ENCODE peak calls at places on chromosomes 7 and 10, in four cellular contexts. L is A549, V is K562, J is GM12878. R is an unnamed sample.

GRCh38 chr10:124648738-124649137 is 95.4 kb downstream of the FAM53B start:
- DNase-seq in J (peak), V (peak), L (no peak), R (peak)

GRCh38 chr7:142557971-142558582 is 191.2 kb upstream of the PRSS1 start:
- DNase-seq in L (peak), V (peak), J (no peak), R (peak)

GRCh38 chr10:43863859-43864591 is 215.3 kb upstream of the ZNF32 start:
- DNase-seq in V (no peak), J (no peak), L (peak), R (peak)

GRCh38 chr7:3107228-3107763 is 63.6 kb upstream of the CARD11 start:
- DNase-seq in L (no peak), V (no peak), J (no peak), R (no peak)

GRCh38 chr10:91249700-91250099 is 29.2 kb downstream of the PCGF5 start:
- DNase-seq in J (no peak), V (no peak), L (no peak), R (no peak)

GRCh38 chr10:94451883-94452519 is 49.7 kb downstream of the TBC1D12 start:
- DNase-seq in J (no peak), V (no peak), L (no peak), R (no peak)

GRCh38 chr7:68031180-68031943 is 1034.7 kb downstream of the TYW1 start:
- DNase-seq in V (no peak), L (no peak), J (no peak), R (no peak)

GRCh38 chr10:90051053-90051452 is 349.7 kb downstream of the KIF20B start:
- DNase-seq in L (no peak), J (no peak), V (no peak), R (no peak)

GRCh38 chr10:75408911-75409885 is 7.6 kb upstream of the ZNF503 start:
- DNase-seq in J (no peak), L (peak), V (peak), R (no peak)

GRCh38 chr10:9858816-9859215 is 1158.9 kb upstream of the CELF2 start:
- DNase-seq in L (no peak), J (no peak), V (no peak), R (peak)

GRCh38 chr7:94949532-94949931 is 42.1 kb downstream of the PPP1R9A start:
- DNase-seq in V (no peak), L (no peak), J (no peak), R (no peak)

GRCh38 chr10:77837248-77837924 is 89.2 kb downstream of the DLG5 start:
- DNase-seq in J (peak), L (peak), V (peak), R (peak)

GRCh38 chr7:20237464-20238267 is 20.5 kb upstream of the MACC1 start:
- DNase-seq in L (no peak), V (no peak), J (no peak), R (no peak)

GRCh38 chr10:60006046-60006445 is 99.7 kb upstream of the CCDC6 start:
- DNase-seq in V (no peak), J (no peak), L (no peak), R (no peak)

GRCh38 chr7:135879238-135879637 is 97.9 kb downstream of the MTPN start:
- DNase-seq in V (no peak), J (no peak), L (peak), R (peak)

DNA sequence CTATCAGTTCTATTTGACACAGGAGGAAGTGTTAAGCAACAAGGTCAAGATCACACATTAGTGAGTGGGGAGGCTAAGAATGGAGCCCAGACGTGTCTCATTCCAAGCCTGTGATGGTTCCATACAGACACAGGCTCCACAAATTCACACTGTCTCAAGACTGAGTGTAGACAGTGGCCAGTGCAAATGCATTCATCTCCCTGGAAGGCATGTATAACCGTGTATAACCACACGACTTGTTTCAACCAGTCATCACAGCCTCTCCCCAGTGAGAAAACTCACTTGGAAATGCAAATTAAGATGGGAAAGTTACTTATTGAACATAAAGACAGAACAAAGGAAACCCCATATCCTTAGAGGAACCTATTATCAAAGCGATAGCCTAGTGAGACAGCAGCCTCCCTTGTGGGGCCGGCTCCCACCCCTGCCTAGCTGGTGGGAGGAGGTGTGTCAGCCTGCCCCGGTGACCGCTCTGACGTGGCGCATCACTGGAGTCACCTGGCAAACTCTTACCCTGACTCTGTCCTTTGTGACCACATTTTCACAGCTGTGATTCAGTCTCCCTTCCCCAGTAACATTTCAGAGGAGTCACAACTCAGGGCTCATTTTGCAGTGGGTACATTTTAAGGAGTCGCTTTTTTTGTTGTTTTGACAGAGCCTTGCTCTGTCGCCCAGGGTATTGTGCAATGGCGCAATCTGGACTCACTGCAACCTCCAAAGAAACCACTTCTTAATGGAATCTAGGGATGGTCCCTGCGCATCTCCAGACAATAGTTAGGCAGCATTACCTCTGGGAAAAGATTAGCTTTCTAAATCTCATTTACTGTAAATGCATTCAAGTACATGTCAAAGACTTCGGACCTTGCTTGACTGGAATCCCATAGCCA is 126.6 kb upstream of the PARD3 start:
- DNase-seq in V (no peak), L (no peak), J (no peak), R (peak)
- TF ChIP-seq RCOR1 in V (no peak), L (no peak), J (no peak), R (no peak)

GRCh38 chr7:92461027-92462003 is 14.0 kb downstream of the GATAD1 start:
- DNase-seq in J (no peak), V (peak), L (peak), R (peak)
- TF ChIP-seq BHLHE40 in J (no peak), V (no peak), L (no peak), R (no peak)

GRCh38 chr7:1913290-1914282 is 243.5 kb downstream of the ELFN1 start:
- DNase-seq in L (no peak), V (no peak), J (no peak), R (no peak)

GRCh38 chr7:1910827-1911226 is 240.8 kb downstream of the ELFN1 start:
- DNase-seq in L (no peak), J (no peak), V (no peak), R (no peak)

GRCh38 chr7:1914321-1914720 is 244.2 kb downstream of the ELFN1 start:
- DNase-seq in V (no peak), L (no peak), J (no peak), R (no peak)

GRCh38 chr7:1911571-1911970 is 241.5 kb downstream of the ELFN1 start:
- DNase-seq in L (no peak), J (no peak), V (no peak), R (no peak)

DNA sequence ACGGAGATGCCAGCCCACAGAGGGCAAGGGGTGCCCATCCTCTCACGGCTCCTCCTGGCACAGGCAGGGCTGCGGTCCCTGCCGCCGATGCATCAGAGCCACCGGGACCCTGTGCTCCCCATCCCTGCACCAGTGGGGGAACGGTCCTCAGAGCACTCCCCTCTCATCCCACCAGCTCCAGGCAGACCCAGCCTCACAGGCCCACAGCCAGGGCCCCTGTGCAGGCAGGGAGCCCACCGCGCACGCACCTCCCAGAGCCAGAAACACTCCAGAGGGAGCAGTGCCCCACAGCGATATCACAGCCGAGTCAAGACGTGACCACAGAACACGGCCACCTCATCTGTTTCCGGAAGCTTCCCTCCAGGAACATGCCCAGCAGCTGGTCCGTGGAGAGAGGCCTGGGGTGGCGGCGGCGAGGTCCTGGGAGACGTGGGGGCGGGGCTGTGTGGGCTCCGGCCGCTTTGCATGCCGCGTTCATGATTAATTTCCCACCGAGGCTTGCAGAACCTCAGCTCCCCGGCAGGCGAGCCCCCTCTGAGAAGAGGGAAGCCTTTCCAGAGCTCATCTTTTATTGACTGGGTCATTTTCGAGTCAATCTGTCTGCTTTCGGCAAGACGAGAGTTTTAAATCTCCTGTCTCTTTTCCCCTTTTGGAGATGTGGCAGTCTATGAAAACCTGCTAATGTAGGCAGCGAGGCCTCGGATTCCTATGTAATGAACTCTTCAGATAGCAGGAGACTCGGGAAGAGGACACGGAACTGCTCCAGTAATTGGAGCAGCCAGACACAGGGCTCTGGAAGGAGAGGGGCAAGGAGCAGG is 242.6 kb downstream of the ELFN1 start:
- DNase-seq in V (no peak), L (no peak), J (no peak), R (peak)
- TF ChIP-seq RCOR1 in V (no peak), L (no peak), J (no peak), R (peak)

GRCh38 chr10:17980796-17981195 is 29.1 kb downstream of the SLC39A12 start:
- DNase-seq in J (no peak), L (no peak), V (no peak), R (peak)

GRCh38 chr10:17984563-17984962 is 32.8 kb downstream of the SLC39A12 start:
- DNase-seq in L (no peak), J (no peak), V (no peak), R (no peak)

GRCh38 chr10:17981766-17982380 is 30.2 kb downstream of the SLC39A12 start:
- DNase-seq in L (peak), J (no peak), V (no peak), R (peak)

GRCh38 chr10:17981201-17981600 is 29.5 kb downstream of the SLC39A12 start:
- DNase-seq in L (no peak), J (no peak), V (no peak), R (no peak)

DNA sequence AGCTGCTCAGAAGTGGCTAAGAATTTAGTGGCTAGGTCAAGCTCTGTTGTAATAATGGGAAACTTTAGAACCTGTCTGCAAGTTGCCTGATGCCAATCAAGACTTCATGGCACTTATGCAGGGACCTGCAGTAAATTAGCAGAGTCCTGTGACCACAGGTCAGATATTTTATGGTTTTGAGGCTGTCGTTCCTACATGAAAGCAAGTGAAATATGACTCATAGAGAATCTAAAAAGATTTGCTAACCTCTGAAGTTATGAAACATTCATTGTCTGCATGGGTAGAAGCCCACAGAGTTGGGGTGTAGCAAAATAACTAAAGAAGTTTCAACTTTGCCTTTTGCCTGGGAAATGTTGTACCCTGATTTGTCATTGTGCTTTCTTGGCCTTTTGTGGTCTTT is 32.3 kb downstream of the SLC39A12 start:
- DNase-seq in V (no peak), J (peak), L (no peak), R (peak)
- TF ChIP-seq BHLHE40 in V (no peak), J (peak), L (no peak), R (no peak)

GRCh38 chr10:26445411-26446031 is 7.4 kb downstream of the APBB1IP start:
- DNase-seq in V (no peak), J (no peak), L (no peak), R (no peak)
- TF ChIP-seq RCOR1 in V (no peak), J (no peak), L (no peak), R (no peak)

R was measured in IMR-90.